ENCODE peak calls at places on chromosomes 7 and 10, in eight cellular contexts. One of them, this sample, is unnamed.

GRCh38 chr7:24910551-24911212 is 69.3 kb downstream of the OSBPL3 start:
- DNase-seq in CD8-positive, alpha-beta T cell: no peak
- DNase-seq in H7: no peak
- DNase-seq in mucosa of descending colon: no peak
- DNase-seq in astrocyte: no peak
- DNase-seq in left cardiac atrium: no peak
- DNase-seq in HEK293T: no peak
- DNase-seq in EL: no peak
- DNase-seq in this sample: no peak

GRCh38 chr7:19407270-19407669 is 262.0 kb upstream of the FERD3L start:
- DNase-seq in EL: no peak
- DNase-seq in left cardiac atrium: no peak
- DNase-seq in H7: no peak
- DNase-seq in HEK293T: no peak
- DNase-seq in mucosa of descending colon: no peak
- DNase-seq in CD8-positive, alpha-beta T cell: no peak
- DNase-seq in astrocyte: no peak
- DNase-seq in this sample: no peak

GRCh38 chr10:99894613-99895012 is 112.2 kb downstream of the ABCC2 start:
- DNase-seq in HEK293T: no peak
- DNase-seq in EL: no peak
- DNase-seq in H7: no peak
- DNase-seq in CD8-positive, alpha-beta T cell: no peak
- DNase-seq in astrocyte: no peak
- DNase-seq in left cardiac atrium: no peak
- DNase-seq in mucosa of descending colon: no peak
- DNase-seq in this sample: no peak

GRCh38 chr10:33661580-33662269 is 327.3 kb upstream of the NRP1 start:
- DNase-seq in left cardiac atrium: peak
- DNase-seq in H7: peak
- DNase-seq in CD8-positive, alpha-beta T cell: no peak
- DNase-seq in astrocyte: peak
- DNase-seq in mucosa of descending colon: peak
- DNase-seq in EL: peak
- DNase-seq in HEK293T: no peak
- DNase-seq in this sample: no peak

GRCh38 chr7:152925412-152926147 is 166.0 kb downstream of the ACTR3B start:
- DNase-seq in H7: peak
- DNase-seq in astrocyte: no peak
- DNase-seq in mucosa of descending colon: no peak
- DNase-seq in EL: no peak
- DNase-seq in CD8-positive, alpha-beta T cell: no peak
- DNase-seq in HEK293T: no peak
- DNase-seq in left cardiac atrium: no peak
- DNase-seq in this sample: no peak

GRCh38 chr10:61987951-61988379 is 86.5 kb downstream of the ARID5B start:
- DNase-seq in CD8-positive, alpha-beta T cell: no peak
- DNase-seq in left cardiac atrium: no peak
- DNase-seq in astrocyte: no peak
- DNase-seq in mucosa of descending colon: no peak
- DNase-seq in HEK293T: no peak
- DNase-seq in EL: no peak
- DNase-seq in H7: no peak
- DNase-seq in this sample: peak

GRCh38 chr7:94298943-94299342 is 95.8 kb upstream of the COL1A2 start:
- DNase-seq in astrocyte: peak
- DNase-seq in mucosa of descending colon: no peak
- DNase-seq in left cardiac atrium: no peak
- DNase-seq in EL: peak
- DNase-seq in CD8-positive, alpha-beta T cell: no peak
- DNase-seq in HEK293T: no peak
- DNase-seq in H7: no peak
- DNase-seq in this sample: peak

GRCh38 chr7:128387216-128387615 is 22.6 kb downstream of the IMPDH1 start:
- DNase-seq in astrocyte: no peak
- DNase-seq in HEK293T: no peak
- DNase-seq in mucosa of descending colon: no peak
- DNase-seq in left cardiac atrium: no peak
- DNase-seq in H7: peak
- DNase-seq in CD8-positive, alpha-beta T cell: no peak
- DNase-seq in EL: no peak
- DNase-seq in this sample: no peak

GRCh38 chr7:73565675-73566342 is 8.3 kb upstream of the BCL7B start:
- DNase-seq in astrocyte: no peak
- DNase-seq in CD8-positive, alpha-beta T cell: no peak
- DNase-seq in left cardiac atrium: no peak
- DNase-seq in H7: no peak
- DNase-seq in EL: no peak
- DNase-seq in mucosa of descending colon: no peak
- DNase-seq in HEK293T: no peak
- DNase-seq in this sample: no peak

GRCh38 chr7:74311305-74311744 is 22.1 kb downstream of the CLIP2 start:
- DNase-seq in astrocyte: no peak
- DNase-seq in mucosa of descending colon: no peak
- DNase-seq in CD8-positive, alpha-beta T cell: no peak
- DNase-seq in HEK293T: no peak
- DNase-seq in EL: peak
- DNase-seq in H7: no peak
- DNase-seq in left cardiac atrium: no peak
- DNase-seq in this sample: peak

This sample was measured in IMR-90.